ENCODE peak calls at places on chromosomes 2 and 18, in four cellular contexts. One of them, this sample, is unnamed.

GRCh38 chr18:78790511-78790910 is 189.1 kb upstream of the SALL3 start:
- DNase-seq in HCT116: no peak
- DNase-seq in GM12878: no peak
- DNase-seq in HepG2: no peak
- DNase-seq in this sample: no peak

GRCh38 chr18:41096504-41096903 is 858.5 kb upstream of the PIK3C3 start:
- DNase-seq in HCT116: no peak
- DNase-seq in GM12878: no peak
- DNase-seq in HepG2: no peak
- DNase-seq in this sample: peak

GRCh38 chr2:42329779-42330178 is 31.2 kb downstream of the COX7A2L start:
- DNase-seq in HCT116: no peak
- DNase-seq in GM12878: no peak
- DNase-seq in HepG2: no peak
- DNase-seq in this sample: no peak

GRCh38 chr18:58310517-58310916 is 266.5 kb downstream of the NEDD4L start:
- DNase-seq in HCT116: no peak
- DNase-seq in GM12878: no peak
- DNase-seq in HepG2: no peak
- DNase-seq in this sample: no peak

GRCh38 chr2:217948341-217948791 is 54.4 kb downstream of the TNS1 start:
- DNase-seq in HCT116: no peak
- DNase-seq in GM12878: no peak
- DNase-seq in HepG2: no peak
- DNase-seq in this sample: no peak

GRCh38 chr2:235611337-235611736 is 117.5 kb downstream of the AGAP1 start:
- DNase-seq in HCT116: no peak
- DNase-seq in GM12878: no peak
- DNase-seq in HepG2: no peak
- DNase-seq in this sample: no peak

GRCh38 chr2:196275646-196276352 is 104.4 kb upstream of the STK17B start:
- DNase-seq in HCT116: no peak
- DNase-seq in GM12878: no peak
- DNase-seq in HepG2: no peak
- DNase-seq in this sample: peak

GRCh38 chr2:73218298-73218697 is 4.3 kb downstream of the SMYD5 start:
- DNase-seq in HCT116: no peak
- DNase-seq in GM12878: no peak
- DNase-seq in HepG2: no peak
- DNase-seq in this sample: peak

GRCh38 chr2:10471956-10472355 is 23.8 kb upstream of the ODC1 start:
- DNase-seq in HCT116: no peak
- DNase-seq in GM12878: no peak
- DNase-seq in HepG2: no peak
- DNase-seq in this sample: no peak

GRCh38 chr2:128493880-128494279 is 175.2 kb upstream of the HS6ST1 start:
- DNase-seq in HCT116: no peak
- DNase-seq in GM12878: no peak
- DNase-seq in HepG2: no peak
- DNase-seq in this sample: no peak

GRCh38 chr2:96374211-96374951 is 38.8 kb downstream of the NCAPH start:
- DNase-seq in HCT116: no peak
- DNase-seq in GM12878: no peak
- DNase-seq in HepG2: no peak
- DNase-seq in this sample: peak

GRCh38 chr2:26838121-26838906 is 9.6 kb upstream of the DPYSL5 start:
- DNase-seq in HCT116: no peak
- DNase-seq in GM12878: no peak
- DNase-seq in HepG2: no peak
- DNase-seq in this sample: peak

GRCh38 chr2:58734365-58734764 is 493.2 kb upstream of the FANCL start:
- DNase-seq in HCT116: peak
- DNase-seq in GM12878: no peak
- DNase-seq in HepG2: peak
- DNase-seq in this sample: peak

GRCh38 chr2:55951533-55951932 is 28.0 kb upstream of the EFEMP1 start:
- DNase-seq in HCT116: no peak
- DNase-seq in GM12878: no peak
- DNase-seq in HepG2: no peak
- DNase-seq in this sample: no peak

GRCh38 chr2:176689711-176690110 is 420.5 kb downstream of the MTX2 start:
- DNase-seq in HCT116: no peak
- DNase-seq in GM12878: no peak
- DNase-seq in HepG2: no peak
- DNase-seq in this sample: no peak

GRCh38 chr2:59029058-59029457 is 787.9 kb upstream of the FANCL start:
- DNase-seq in HCT116: no peak
- DNase-seq in GM12878: no peak
- DNase-seq in HepG2: no peak
- DNase-seq in this sample: no peak

GRCh38 chr2:1868683-1869141 is 124.4 kb upstream of the PXDN start:
- DNase-seq in HCT116: no peak
- DNase-seq in GM12878: no peak
- DNase-seq in HepG2: no peak
- DNase-seq in this sample: no peak

GRCh38 chr2:36589230-36589630 is 8.7 kb downstream of the FEZ2 start:
- DNase-seq in HCT116: no peak
- DNase-seq in GM12878: no peak
- DNase-seq in HepG2: no peak
- DNase-seq in this sample: no peak

DNA sequence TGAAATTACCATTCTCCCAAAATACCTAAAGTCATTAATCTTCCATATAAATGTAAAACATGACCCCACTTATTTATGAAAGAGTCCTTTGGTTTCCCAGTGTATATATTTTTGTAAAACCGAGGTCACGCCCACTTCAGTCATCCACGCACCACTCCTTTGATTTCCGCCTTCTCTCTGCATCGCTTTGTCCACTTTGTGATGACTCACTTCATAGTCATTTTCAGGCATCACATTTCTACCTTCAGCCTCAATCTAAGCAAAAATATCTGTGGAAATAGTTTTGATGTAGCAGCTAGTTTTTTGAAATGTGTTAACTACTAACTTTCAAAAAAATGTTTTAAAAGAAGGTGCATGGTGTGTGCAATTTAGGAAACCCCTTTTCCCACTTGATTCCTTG is 793.5 kb upstream of the SOX11 start:
- DNase-seq in HCT116: no peak
- DNase-seq in GM12878: no peak
- DNase-seq in HepG2: no peak
- DNase-seq in this sample: no peak
- H3K27ac ChIP-seq in HCT116: no peak
- H3K27ac ChIP-seq in GM12878: no peak
- H3K27ac ChIP-seq in HepG2: no peak
- H3K27ac ChIP-seq in this sample: no peak

GRCh38 chr18:44699571-44700261 is 19.0 kb downstream of the SETBP1 start:
- DNase-seq in HCT116: no peak
- DNase-seq in GM12878: no peak
- DNase-seq in HepG2: no peak
- DNase-seq in this sample: no peak

GRCh38 chr18:44701227-44701626 is 20.5 kb downstream of the SETBP1 start:
- DNase-seq in HCT116: no peak
- DNase-seq in GM12878: no peak
- DNase-seq in HepG2: no peak
- DNase-seq in this sample: no peak

GRCh38 chr18:44702594-44702993 is 21.9 kb downstream of the SETBP1 start:
- DNase-seq in HCT116: no peak
- DNase-seq in GM12878: no peak
- DNase-seq in HepG2: no peak
- DNase-seq in this sample: no peak

GRCh38 chr18:44698518-44698917 is 17.8 kb downstream of the SETBP1 start:
- DNase-seq in HCT116: no peak
- DNase-seq in GM12878: no peak
- DNase-seq in HepG2: no peak
- DNase-seq in this sample: no peak

GRCh38 chr18:44700652-44701051 is 20.0 kb downstream of the SETBP1 start:
- DNase-seq in HCT116: no peak
- DNase-seq in GM12878: no peak
- DNase-seq in HepG2: no peak
- DNase-seq in this sample: peak
- H3K9ac ChIP-seq in HCT116: no peak
- H3K9ac ChIP-seq in GM12878: no peak
- H3K9ac ChIP-seq in HepG2: no peak
- H3K9ac ChIP-seq in this sample: no peak

DNA sequence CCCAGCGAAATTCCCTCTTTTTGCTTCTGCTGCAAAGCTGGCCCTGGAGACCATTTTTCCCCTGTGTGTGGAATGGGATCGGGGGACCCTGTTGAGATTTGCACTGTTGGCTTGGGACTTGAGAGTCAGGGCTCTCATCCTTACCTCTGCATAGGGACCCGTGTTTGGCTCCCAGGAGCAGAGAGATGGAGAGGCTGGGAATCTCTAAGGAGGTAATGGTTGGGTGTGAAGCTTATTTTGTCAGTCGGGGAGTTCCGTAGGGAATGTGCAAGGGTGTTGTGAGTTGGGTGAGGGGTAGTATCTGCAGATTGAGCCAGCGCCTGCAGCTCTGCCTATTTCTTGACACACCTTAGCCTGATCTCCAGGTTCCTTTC is 4.5 kb downstream of the GATA6 start:
- DNase-seq in HCT116: no peak
- DNase-seq in GM12878: no peak
- DNase-seq in HepG2: no peak
- DNase-seq in this sample: no peak
- TF ChIP-seq EZH2 in HCT116: no peak
- TF ChIP-seq EZH2 in GM12878: no peak
- TF ChIP-seq EZH2 in HepG2: no peak
- TF ChIP-seq EZH2 in this sample: no peak

DNA sequence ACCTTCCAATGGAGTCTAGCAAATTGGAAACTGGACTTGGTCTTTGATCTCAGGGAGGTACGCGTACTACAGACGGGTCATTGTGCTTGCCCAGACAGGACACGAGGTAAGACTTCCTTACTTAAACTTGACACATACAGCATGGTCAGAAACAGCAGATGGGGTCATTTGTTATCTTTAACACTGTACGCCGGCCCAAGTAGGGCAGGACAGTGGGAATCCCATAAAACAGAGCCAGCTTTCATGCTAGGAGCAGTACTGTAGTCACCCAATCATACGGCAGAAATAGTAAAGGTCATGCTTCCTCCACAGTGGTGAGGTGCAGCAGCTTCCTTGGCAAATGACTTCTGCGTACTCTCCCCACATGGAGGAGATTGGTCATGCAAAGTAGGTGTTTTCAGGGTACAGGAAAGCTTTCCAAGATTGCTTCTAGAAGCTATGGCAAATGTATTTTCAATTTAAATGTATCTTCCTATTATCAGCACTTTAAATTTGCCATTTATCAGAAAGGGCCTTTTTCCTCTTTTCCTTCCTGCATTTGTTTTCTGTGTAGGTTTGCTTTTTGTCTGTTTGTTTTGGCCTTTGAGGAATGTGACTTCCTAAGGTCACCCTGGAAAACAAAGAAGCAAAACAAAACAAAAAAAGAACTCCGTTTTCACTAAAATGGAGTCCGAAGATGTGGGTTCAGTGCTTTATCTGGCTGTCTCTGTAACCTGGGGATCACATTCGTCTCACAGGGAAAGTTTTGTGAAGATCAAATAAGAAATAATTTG is 74.0 kb upstream of the DSG1 start:
- DNase-seq in HCT116: peak
- DNase-seq in GM12878: no peak
- DNase-seq in HepG2: peak
- DNase-seq in this sample: no peak
- H3K27ac ChIP-seq in HCT116: peak
- H3K27ac ChIP-seq in GM12878: no peak
- H3K27ac ChIP-seq in HepG2: peak
- H3K27ac ChIP-seq in this sample: no peak

DNA sequence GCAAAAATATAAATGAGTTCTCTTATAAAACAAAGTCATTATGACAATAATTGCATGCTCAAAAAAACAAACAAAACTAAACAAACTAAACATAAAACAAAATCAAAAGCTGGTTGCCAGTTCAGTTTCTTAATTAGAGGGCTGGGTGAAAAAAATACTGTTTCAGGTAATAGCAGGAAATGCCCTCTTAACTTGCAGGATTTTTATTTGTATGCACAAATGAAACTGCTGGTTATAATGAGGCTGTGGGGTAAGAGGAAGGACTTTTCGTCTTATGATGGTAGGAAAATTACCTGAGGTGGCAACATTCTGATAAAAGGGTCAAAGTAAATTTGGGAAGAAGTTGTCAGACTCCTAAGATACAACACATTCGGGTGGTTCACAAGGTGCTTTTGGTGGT is 21.5 kb upstream of the CDKL4 start:
- DNase-seq in HCT116: no peak
- DNase-seq in GM12878: no peak
- DNase-seq in HepG2: no peak
- DNase-seq in this sample: no peak
- H3K9ac ChIP-seq in HCT116: no peak
- H3K9ac ChIP-seq in GM12878: no peak
- H3K9ac ChIP-seq in HepG2: no peak
- H3K9ac ChIP-seq in this sample: no peak

This sample was measured in GM23248.